ENCODE peak calls at places on chromosome 10, in six cellular contexts. R is psoas muscle; X is CD8-positive, alpha-beta T cell; Q is transverse colon; A is cardiac muscle cell; Y is mammary epithelial cell. O is an unnamed sample.

GRCh38 chr10:47081264-47081663 is 170.0 kb downstream of the PTPN20 start:
- DNase-seq in R (no peak), X (no peak), Q (no peak), A (no peak), Y (no peak), O (no peak)

GRCh38 chr10:124266468-124267230 is 152.1 kb downstream of the OAT start:
- DNase-seq in R (no peak), X (no peak), Q (no peak), A (no peak), Y (peak), O (no peak)

GRCh38 chr10:71963756-71964668 is at the start of gene CHST3:
- DNase-seq in R (peak), X (no peak), Q (peak), A (peak), Y (peak), O (peak)

GRCh38 chr10:89332718-89333281 is 5.0 kb downstream of the IFIT3 start:
- DNase-seq in R (no peak), X (no peak), Q (no peak), A (no peak), Y (no peak), O (no peak)

GRCh38 chr10:97580421-97581367 is 3.5 kb upstream of the HOGA1 start:
- DNase-seq in R (no peak), X (no peak), Q (no peak), A (no peak), Y (no peak), O (no peak)

GRCh38 chr10:119981826-119982225 is 89.3 kb downstream of the SEC23IP start:
- DNase-seq in R (no peak), X (no peak), Q (no peak), A (no peak), Y (no peak), O (no peak)

GRCh38 chr10:88120599-88121333 is 257.3 kb downstream of the PTEN start:
- DNase-seq in R (no peak), X (no peak), Q (no peak), A (no peak), Y (no peak), O (no peak)

GRCh38 chr10:84683980-84684740 is 355.8 kb downstream of the CCSER2 start:
- DNase-seq in R (no peak), X (no peak), Q (no peak), A (no peak), Y (no peak), O (no peak)

GRCh38 chr10:33979195-33979594 is 644.7 kb upstream of the NRP1 start:
- DNase-seq in R (no peak), X (no peak), Q (no peak), A (no peak), Y (no peak), O (no peak)

GRCh38 chr10:61975107-61975932 is 73.8 kb downstream of the ARID5B start:
- DNase-seq in R (no peak), X (no peak), Q (no peak), A (no peak), Y (peak), O (peak)

GRCh38 chr10:58570307-58570723 is 57.6 kb downstream of the BICC1 start:
- DNase-seq in R (peak), X (no peak), Q (no peak), A (no peak), Y (no peak), O (peak)

GRCh38 chr10:115861864-115862263 is 411.1 kb downstream of the GFRA1 start:
- DNase-seq in R (no peak), X (no peak), Q (no peak), A (no peak), Y (peak), O (peak)

GRCh38 chr10:29050081-29050480 is 238.8 kb upstream of the LYZL1 start:
- DNase-seq in R (no peak), X (no peak), Q (no peak), A (no peak), Y (no peak), O (no peak)

GRCh38 chr10:73909716-73910115 is 1.2 kb upstream of the PLAU start:
- DNase-seq in R (no peak), X (no peak), Q (no peak), A (no peak), Y (no peak), O (no peak)

GRCh38 chr10:69055241-69055640 is 32.7 kb upstream of the SRGN start:
- DNase-seq in R (no peak), X (no peak), Q (no peak), A (no peak), Y (no peak), O (no peak)

GRCh38 chr10:22742678-22743077 is 28.3 kb upstream of the PIP4K2A start:
- DNase-seq in R (no peak), X (no peak), Q (no peak), A (no peak), Y (no peak), O (no peak)

GRCh38 chr10:70283445-70284399 is at the start of gene NPFFR1:
- DNase-seq in R (no peak), X (no peak), Q (no peak), A (peak), Y (no peak), O (no peak)

GRCh38 chr10:30873408-30873807 is 158.3 kb downstream of the ZNF438 start:
- DNase-seq in R (no peak), X (no peak), Q (no peak), A (no peak), Y (no peak), O (peak)

GRCh38 chr10:71796749-71797405 is 23.6 kb upstream of the VSIR start:
- DNase-seq in R (no peak), X (no peak), Q (no peak), A (no peak), Y (no peak), O (no peak)

GRCh38 chr10:14397069-14397468 is 66.3 kb upstream of the FRMD4A start:
- DNase-seq in R (peak), X (no peak), Q (no peak), A (no peak), Y (peak), O (peak)

GRCh38 chr10:113520606-113521481 is 32.0 kb upstream of the HABP2 start:
- DNase-seq in R (peak), X (no peak), Q (peak), A (peak), Y (peak), O (peak)

GRCh38 chr10:7199152-7199760 is 211.6 kb downstream of the SFMBT2 start:
- DNase-seq in R (no peak), X (no peak), Q (no peak), A (no peak), Y (no peak), O (peak)

GRCh38 chr10:62083413-62083794 is 181.9 kb downstream of the ARID5B start:
- DNase-seq in R (no peak), X (no peak), Q (no peak), A (no peak), Y (no peak), O (peak)

GRCh38 chr10:103458720-103459119 is at the start of gene CALHM1:
- DNase-seq in R (no peak), X (no peak), Q (no peak), A (no peak), Y (no peak), O (no peak)

GRCh38 chr10:15168781-15169554 is 475 bp upstream of the NMT2 start:
- DNase-seq in R (peak), X (peak), Q (peak), A (peak), Y (peak), O (peak)

GRCh38 chr10:103847909-103848468 is 7.4 kb downstream of the SH3PXD2A start:
- DNase-seq in R (no peak), X (no peak), Q (no peak), A (no peak), Y (no peak), O (no peak)

GRCh38 chr10:6382081-6382480 is 179.3 kb downstream of the PFKFB3 start:
- DNase-seq in R (no peak), X (no peak), Q (peak), A (no peak), Y (no peak), O (peak)

GRCh38 chr10:106917452-106918055 is 247.0 kb downstream of the SORCS1 start:
- DNase-seq in R (no peak), X (no peak), Q (peak), A (peak), Y (no peak), O (no peak)

GRCh38 chr10:73076361-73077183 is 20.1 kb downstream of the P4HA1 start:
- DNase-seq in R (peak), X (no peak), Q (peak), A (no peak), Y (peak), O (peak)

GRCh38 chr10:8060010-8060703 is 5.7 kb downstream of the GATA3 start:
- DNase-seq in R (no peak), X (no peak), Q (no peak), A (no peak), Y (peak), O (no peak)

GRCh38 chr10:5744849-5745248 is 60.2 kb downstream of the TASOR2 start:
- DNase-seq in R (no peak), X (no peak), Q (peak), A (no peak), Y (no peak), O (no peak)

GRCh38 chr10:105793071-105793470 is 1152.0 kb downstream of the SORCS3 start:
- DNase-seq in R (no peak), X (no peak), Q (no peak), A (no peak), Y (peak), O (no peak)

GRCh38 chr10:1745794-1746456 is 8.6 kb upstream of the ADARB2 start:
- DNase-seq in R (no peak), X (no peak), Q (no peak), A (no peak), Y (no peak), O (no peak)

GRCh38 chr10:124403548-124403947 is 15.2 kb downstream of the OAT start:
- DNase-seq in R (no peak), X (no peak), Q (no peak), A (peak), Y (peak), O (peak)

GRCh38 chr10:112711366-112711765 is 238.7 kb upstream of the TCF7L2 start:
- DNase-seq in R (no peak), X (no peak), Q (no peak), A (no peak), Y (no peak), O (peak)

GRCh38 chr10:61779276-61779675 is 116.5 kb downstream of the CABCOCO1 start:
- DNase-seq in R (no peak), X (no peak), Q (no peak), A (no peak), Y (no peak), O (no peak)

GRCh38 chr10:1078668-1079067 is 22.5 kb downstream of the WDR37 start:
- DNase-seq in R (no peak), X (no peak), Q (no peak), A (no peak), Y (no peak), O (no peak)

GRCh38 chr10:113967096-113967495 is 76.6 kb upstream of the ADRB1 start:
- DNase-seq in R (no peak), X (no peak), Q (no peak), A (no peak), Y (no peak), O (no peak)

GRCh38 chr10:103445767-103446567 is 6.2 kb downstream of the CALHM2 start:
- DNase-seq in R (peak), X (no peak), Q (peak), A (no peak), Y (no peak), O (peak)

GRCh38 chr10:60175418-60175817 is 214.3 kb downstream of the ANK3 start:
- DNase-seq in R (no peak), X (no peak), Q (no peak), A (no peak), Y (no peak), O (no peak)

GRCh38 chr10:118775478-118775877 is 20.7 kb upstream of the CACUL1 start:
- DNase-seq in R (no peak), X (no peak), Q (no peak), A (no peak), Y (no peak), O (no peak)
- TF ChIP-seq CTCF in R (no peak), X (no peak), Q (no peak), A (peak), Y (no peak), O (peak)

DNA sequence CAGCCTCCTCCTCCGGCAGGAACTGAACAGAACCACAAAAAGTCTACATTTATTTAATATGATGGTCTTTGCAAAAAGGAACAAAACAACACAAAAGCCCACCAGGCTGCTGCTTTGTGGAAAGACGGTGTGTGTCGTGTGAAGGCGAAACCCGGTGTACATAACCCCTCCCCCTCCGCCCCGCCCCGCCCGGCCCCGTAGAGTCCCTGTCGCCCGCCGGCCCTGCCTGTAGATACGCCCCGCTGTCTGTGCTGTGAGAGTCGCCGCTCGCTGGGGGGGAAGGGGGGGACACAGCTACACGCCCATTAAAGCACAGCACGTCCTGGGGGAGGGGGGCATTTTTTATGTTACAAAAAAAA is 83.3 kb downstream of the PAX2 start:
- DNase-seq in R (no peak), X (no peak), Q (no peak), A (peak), Y (no peak), O (no peak)
- H3K4me3 ChIP-seq in R (peak), X (peak), Q (peak), A (peak), Y (no peak), O (no peak)

GRCh38 chr10:78287618-78288017 is 254.0 kb downstream of the RPS24 start:
- DNase-seq in R (no peak), X (no peak), Q (no peak), A (no peak), Y (no peak), O (no peak)

GRCh38 chr10:78291733-78292132 is 258.1 kb downstream of the RPS24 start:
- DNase-seq in R (no peak), X (no peak), Q (no peak), A (no peak), Y (no peak), O (no peak)

GRCh38 chr10:78292250-78292986 is 258.8 kb downstream of the RPS24 start:
- DNase-seq in R (no peak), X (no peak), Q (no peak), A (no peak), Y (no peak), O (no peak)

GRCh38 chr10:78288716-78289115 is 255.1 kb downstream of the RPS24 start:
- DNase-seq in R (no peak), X (no peak), Q (no peak), A (no peak), Y (no peak), O (no peak)

DNA sequence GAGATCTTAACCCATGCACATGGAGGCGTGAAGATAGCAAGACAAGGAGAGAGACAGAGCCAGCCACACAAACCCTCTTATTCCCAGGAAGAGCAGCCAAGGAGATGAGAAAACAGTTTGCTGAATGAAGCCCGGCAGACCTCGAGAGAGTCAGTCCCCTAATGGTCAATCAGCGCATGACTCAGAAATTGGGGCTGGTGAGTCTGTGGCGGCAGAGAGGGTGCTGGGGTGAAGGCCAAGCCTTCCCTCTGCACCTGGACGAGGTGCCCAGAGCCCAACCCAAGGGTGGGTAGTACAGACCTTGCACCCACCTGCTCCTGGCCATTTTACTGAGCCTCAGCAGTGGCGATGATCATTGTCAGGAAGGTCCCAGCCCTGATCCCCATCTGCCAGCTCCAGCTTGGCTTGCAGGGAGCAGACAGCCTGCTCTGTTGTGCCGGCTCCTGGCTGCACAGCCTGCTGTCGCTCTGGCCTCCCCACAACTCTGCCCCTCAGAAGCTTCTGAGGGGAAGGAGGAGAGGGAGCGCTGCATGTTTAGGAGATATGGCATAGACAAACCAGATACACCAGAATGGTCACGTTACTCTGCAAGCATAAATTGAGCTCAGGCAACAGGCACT is 256.6 kb downstream of the RPS24 start:
- DNase-seq in R (no peak), X (no peak), Q (no peak), A (no peak), Y (no peak), O (no peak)
- TF ChIP-seq CTCF in R (no peak), X (no peak), Q (no peak), A (no peak), Y (no peak), O (no peak)

GRCh38 chr10:133238066-133238804 is 580 bp downstream of the VENTX start:
- DNase-seq in R (no peak), X (no peak), Q (no peak), A (no peak), Y (no peak), O (no peak)

GRCh38 chr10:133237241-133238065 is at the start of gene VENTX:
- DNase-seq in R (no peak), X (no peak), Q (no peak), A (no peak), Y (no peak), O (no peak)

GRCh38 chr10:133236411-133237240 is 1.0 kb upstream of the VENTX start:
- DNase-seq in R (no peak), X (no peak), Q (no peak), A (no peak), Y (no peak), O (no peak)

GRCh38 chr10:133235891-133236321 is 1.7 kb upstream of the VENTX start:
- DNase-seq in R (no peak), X (no peak), Q (no peak), A (no peak), Y (no peak), O (no peak)

DNA sequence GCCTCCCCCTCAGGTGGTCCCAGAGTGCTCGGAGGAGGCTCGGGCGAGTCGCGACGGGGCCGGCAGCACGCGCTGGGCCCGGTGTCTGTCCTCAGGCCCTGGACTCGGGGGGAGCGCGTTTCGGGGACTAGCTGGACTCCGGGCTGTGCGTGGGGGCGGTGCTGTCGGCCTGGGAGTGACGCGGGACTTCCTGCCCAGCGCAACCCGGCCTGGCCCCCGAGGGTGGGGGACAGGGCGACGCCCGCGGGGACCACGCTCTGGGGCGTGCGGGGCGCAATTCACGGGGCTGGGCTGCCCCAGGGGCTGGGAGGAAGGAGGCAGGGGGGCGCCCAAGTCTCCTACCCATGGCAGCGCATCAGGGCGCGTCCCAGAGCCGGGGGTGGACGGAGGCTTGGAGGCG is 2.4 kb upstream of the VENTX start:
- DNase-seq in R (no peak), X (no peak), Q (no peak), A (no peak), Y (no peak), O (no peak)
- H3K4me3 ChIP-seq in R (peak), X (no peak), Q (no peak), A (no peak), Y (no peak), O (no peak)

GRCh38 chr10:12799746-12800145 is 201.8 kb downstream of the CCDC3 start:
- DNase-seq in R (no peak), X (no peak), Q (no peak), A (no peak), Y (no peak), O (no peak)

GRCh38 chr10:12801214-12802087 is 200.1 kb downstream of the CCDC3 start:
- DNase-seq in R (no peak), X (no peak), Q (no peak), A (no peak), Y (no peak), O (no peak)

GRCh38 chr10:12797471-12798262 is 203.8 kb downstream of the CCDC3 start:
- DNase-seq in R (no peak), X (no peak), Q (no peak), A (no peak), Y (no peak), O (no peak)

GRCh38 chr10:12799144-12799543 is 202.4 kb downstream of the CCDC3 start:
- DNase-seq in R (no peak), X (no peak), Q (no peak), A (no peak), Y (no peak), O (no peak)

DNA sequence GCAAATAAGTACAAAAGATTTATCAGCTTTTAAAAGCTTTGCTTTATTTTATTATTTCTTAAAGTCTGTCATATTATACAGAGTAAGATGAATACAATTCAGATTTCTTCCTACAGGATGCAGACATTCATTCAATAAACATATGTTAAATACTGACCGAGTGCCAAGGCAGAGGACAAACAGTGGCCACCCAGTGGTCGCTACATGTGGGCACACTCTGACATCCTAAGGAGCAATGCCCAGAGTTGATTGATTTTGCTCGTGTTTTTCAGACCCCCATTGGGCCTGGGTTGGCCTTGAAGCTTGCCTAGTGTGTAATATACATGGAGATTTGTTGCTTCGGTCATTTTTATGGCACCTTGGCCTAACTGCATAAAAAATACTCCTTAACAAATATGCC is 201.2 kb downstream of the CCDC3 start:
- DNase-seq in R (no peak), X (no peak), Q (no peak), A (no peak), Y (no peak), O (no peak)
- TF ChIP-seq CTCF in R (no peak), X (no peak), Q (no peak), A (peak), Y (no peak), O (peak)

O was measured in fibroblast of mammary gland.